ENCODE peak calls at places on chromosomes 6 and 20, in six cellular contexts. E is HepG2, L is H1, I is K562, U is GM12892, Q is GM12878. R is an unnamed sample.
A peak's percentile ranks its signal among the peaks of the same experiment; 100 is the strongest.

GRCh38 chr6:46011241-46012085 is 4.2 kb downstream of the CLIC5 start:
- DNase-seq in L (no peak), I (no peak), U (peak; percentile 37), E (peak; percentile 34), Q (peak; percentile 71), R (peak; percentile 38)

GRCh38 chr6:128156315-128157111 is 255.7 kb upstream of the THEMIS start:
- DNase-seq in I (no peak), L (no peak), U (no peak), E (no peak), Q (no peak), R (no peak)

GRCh38 chr6:40986364-40986763 is 52.7 kb downstream of the UNC5CL start:
- DNase-seq in Q (no peak), E (no peak), U (no peak), L (no peak), I (no peak), R (no peak)

GRCh38 chr6:2485116-2485515 is 239.7 kb upstream of the GMDS start:
- DNase-seq in U (no peak), I (no peak), Q (no peak), L (no peak), E (no peak), R (no peak)

GRCh38 chr6:79971195-79971594 is 23.8 kb upstream of the ELOVL4 start:
- DNase-seq in E (no peak), L (no peak), U (no peak), I (no peak), Q (no peak), R (no peak)

GRCh38 chr6:37565267-37566208 is 65.8 kb upstream of the CCDC167 start:
- DNase-seq in E (no peak), U (no peak), Q (no peak), I (no peak), L (peak; percentile 41), R (no peak)

GRCh38 chr20:62023935-62024334 is 41.7 kb downstream of the TAF4 start:
- DNase-seq in L (no peak), I (no peak), U (no peak), Q (no peak), E (peak; percentile 66), R (no peak)

GRCh38 chr6:128725271-128726233 is 157.4 kb upstream of the LAMA2 start:
- DNase-seq in U (no peak), I (peak; percentile 22), E (peak; percentile 39), Q (no peak), L (no peak), R (no peak)

GRCh38 chr6:131657630-131658111 is 20.6 kb downstream of the ENPP3 start:
- DNase-seq in E (no peak), Q (no peak), L (no peak), U (no peak), I (no peak), R (no peak)

GRCh38 chr6:32862725-32863124 is 8.7 kb downstream of the PSMB9 start:
- DNase-seq in Q (no peak), L (no peak), E (no peak), U (no peak), I (no peak), R (no peak)

GRCh38 chr6:145569140-145569539 is 166.2 kb downstream of the EPM2A start:
- DNase-seq in E (no peak), I (no peak), U (no peak), Q (no peak), L (no peak), R (no peak)

GRCh38 chr6:33820243-33820642 is 16.4 kb upstream of the MLN start:
- DNase-seq in I (peak; percentile 31), U (no peak), Q (no peak), E (no peak), L (no peak), R (no peak)

GRCh38 chr6:145809785-145810184 is 4.8 kb downstream of the FBXO30 start:
- DNase-seq in U (no peak), L (no peak), Q (no peak), I (no peak), E (no peak), R (no peak)

GRCh38 chr20:31602779-31603441 is 2.2 kb upstream of the ID1 start:
- DNase-seq in U (no peak), Q (peak; percentile 51), E (peak; percentile 66), L (no peak), I (no peak), R (no peak)

GRCh38 chr6:154605207-154605877 is 94.9 kb upstream of the CNKSR3 start:
- DNase-seq in Q (peak; percentile 83), I (no peak), E (no peak), L (no peak), U (no peak), R (no peak)

GRCh38 chr6:163260111-163260895 is 154.2 kb upstream of the QKI start:
- DNase-seq in E (no peak), L (peak; percentile 77), I (no peak), U (no peak), Q (no peak), R (no peak)

GRCh38 chr6:91097316-91097878 is 510.5 kb upstream of the MAP3K7 start:
- DNase-seq in L (no peak), Q (no peak), U (no peak), I (no peak), E (no peak), R (no peak)

GRCh38 chr20:50303573-50304500 is 113.2 kb downstream of the CEBPB start:
- DNase-seq in I (peak; percentile 56), L (no peak), E (peak; percentile 89), Q (no peak), U (no peak), R (no peak)

GRCh38 chr6:106102034-106102433 is 15.9 kb downstream of the PRDM1 start:
- DNase-seq in I (no peak), U (no peak), E (no peak), Q (peak; percentile 93), L (no peak), R (peak; percentile 29)

GRCh38 chr6:111484655-111484974 is 1.6 kb upstream of the REV3L start:
- DNase-seq in U (no peak), I (no peak), L (no peak), E (peak; percentile 29), Q (no peak), R (no peak)

GRCh38 chr6:56699066-56699654 is 56.5 kb upstream of the DST start:
- DNase-seq in I (no peak), E (peak; percentile 43), Q (no peak), U (no peak), L (no peak), R (no peak)

GRCh38 chr6:148193063-148193680 is 149.5 kb upstream of the SASH1 start:
- DNase-seq in I (no peak), E (no peak), U (no peak), L (no peak), Q (no peak), R (no peak)
- TF ChIP-seq POLR2A in I (no peak), E (no peak), U (no peak), L (no peak), Q (no peak), R (no peak)

DNA sequence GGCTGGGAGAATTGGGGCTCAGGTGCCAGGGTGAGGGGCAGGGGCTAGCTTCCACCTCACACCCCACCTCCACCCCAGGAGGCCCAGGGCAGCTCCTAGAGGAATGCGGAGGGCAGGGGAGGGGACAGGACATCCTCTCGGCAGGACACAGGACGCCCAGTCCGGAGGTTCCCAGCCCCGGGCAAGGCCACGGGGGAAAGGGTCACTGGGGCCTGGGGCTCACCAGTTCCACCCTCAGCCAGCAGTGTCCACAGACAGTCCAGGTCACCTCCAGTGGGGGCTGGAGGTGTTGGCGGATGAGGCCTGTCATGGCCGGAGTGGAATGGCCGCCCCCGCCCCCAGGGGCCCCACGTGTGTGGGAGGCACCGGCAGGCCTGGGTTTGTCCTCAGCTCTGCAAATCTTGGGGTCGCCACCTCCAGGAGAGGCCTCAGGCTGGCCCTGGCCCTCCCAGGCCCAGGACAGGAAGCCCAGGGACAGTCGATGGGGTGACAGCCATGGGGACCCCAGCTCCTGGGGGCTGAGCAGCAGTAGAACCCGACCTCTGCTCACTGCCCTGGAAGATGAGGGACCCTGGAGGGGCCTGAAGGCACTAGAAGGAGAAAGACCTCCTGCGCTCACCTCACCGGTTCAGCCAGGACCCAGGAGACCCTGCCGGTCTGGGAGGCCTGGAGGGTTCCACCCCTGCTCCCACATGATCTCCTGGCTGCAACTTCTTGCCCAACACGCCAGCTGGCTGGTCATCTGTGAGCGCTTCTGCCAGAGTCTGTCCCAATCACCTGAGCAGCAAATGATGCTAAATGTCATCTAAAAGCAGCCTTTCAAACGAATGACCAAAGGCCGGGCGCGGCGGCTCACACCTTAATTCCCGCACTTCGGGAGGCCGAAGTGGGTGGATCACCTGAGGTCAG is 13.0 kb upstream of the ABHD16B start:
- DNase-seq in I (peak; percentile 76), U (no peak), L (no peak), E (no peak), Q (no peak), R (no peak)
- TF ChIP-seq POLR2AphosphoS5 in I (no peak), U (no peak), L (no peak), E (no peak), Q (no peak), R (no peak)

GRCh38 chr20:34240698-34241615 is at the start of gene ASIP:
- DNase-seq in Q (no peak), L (no peak), E (no peak), I (no peak), U (no peak), R (no peak)

GRCh38 chr20:34237942-34238341 is 3.3 kb upstream of the ASIP start:
- DNase-seq in E (no peak), Q (no peak), U (no peak), I (no peak), L (no peak), R (no peak)

GRCh38 chr20:34235875-34236274 is 5.3 kb upstream of the ASIP start:
- DNase-seq in I (no peak), U (no peak), L (no peak), Q (no peak), E (no peak), R (no peak)

GRCh38 chr20:34242879-34243278 is 1.7 kb downstream of the ASIP start:
- DNase-seq in Q (no peak), U (no peak), E (no peak), I (no peak), L (no peak), R (no peak)

GRCh38 chr20:34240121-34240520 is 1.1 kb upstream of the ASIP start:
- DNase-seq in E (no peak), L (no peak), U (no peak), Q (no peak), I (no peak), R (no peak)
- TF ChIP-seq TAF1 in E (no peak), L (no peak), U (no peak), Q (no peak), I (no peak), R (no peak)

DNA sequence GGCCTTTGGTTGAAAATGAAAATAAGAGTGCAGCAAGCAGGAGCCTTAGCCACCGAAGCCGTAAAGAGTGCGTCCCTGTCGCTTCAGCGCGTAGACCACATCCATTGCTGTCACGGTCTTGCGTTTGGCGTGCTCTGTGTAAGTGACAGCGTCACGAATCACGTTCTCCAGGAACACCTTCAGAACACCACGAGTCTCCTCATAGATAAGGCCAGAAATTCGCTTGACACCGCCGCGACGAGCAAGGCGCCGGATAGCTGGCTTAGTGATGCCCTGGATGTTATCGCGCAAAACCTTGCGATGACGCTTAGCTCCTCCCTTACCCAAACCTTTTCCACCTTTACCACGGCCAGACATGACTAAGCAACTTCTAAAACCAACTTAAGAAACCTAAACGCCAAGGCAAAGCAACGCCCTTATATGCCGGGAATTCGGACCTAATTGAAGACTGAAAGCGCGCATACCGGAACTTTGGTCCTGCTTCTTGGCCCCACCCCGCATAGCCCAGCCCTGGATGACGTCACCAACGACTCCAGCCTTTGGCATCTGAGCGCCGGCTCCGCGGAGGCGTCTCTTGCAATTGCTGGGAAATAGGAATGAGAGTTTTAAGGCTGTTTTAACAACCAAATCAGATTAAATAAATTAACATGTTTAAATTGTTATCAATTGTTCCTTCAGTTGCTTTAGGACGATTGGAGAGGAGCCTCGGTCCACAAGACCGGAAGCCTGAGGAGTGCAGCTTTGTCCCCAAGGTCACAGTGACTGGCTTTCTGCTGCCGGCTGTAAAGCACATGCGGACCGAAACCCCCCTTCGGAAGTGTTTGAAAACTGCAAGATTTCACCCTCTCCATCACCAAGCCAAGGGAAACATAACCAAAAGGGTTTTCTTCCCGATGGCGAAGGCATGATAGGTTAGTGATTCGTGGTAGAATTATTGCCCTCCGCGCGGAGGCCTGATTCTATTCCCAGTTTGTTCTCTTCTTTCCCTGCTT is 79.6 kb upstream of the BTN3A2 start:
- DNase-seq in I (peak; percentile 90), U (peak; percentile 54), Q (peak; percentile 100), L (peak; percentile 100), E (peak; percentile 93), R (no peak)
- TF ChIP-seq POLR2A in I (peak; percentile 99), U (peak; percentile 96), Q (peak; percentile 95), L (peak; percentile 100), E (peak; percentile 92), R (peak; percentile 99)

R was measured in GM12891.